ENCODE peak calls at places on chromosome 2, in nine cellular contexts. G is hepatocyte; R is CD8-positive, alpha-beta memory T cell; X is body of pancreas; E is AG04450; D is uterus; W is endothelial cell of umbilical vein; U is tibial artery; S is tibial nerve. J is an unnamed sample.

GRCh38 chr2:28321426-28321825 is 71.2 kb upstream of the FOSL2 start:
- DNase-seq in G (no peak), R (no peak), X (no peak), E (no peak), D (no peak), W (no peak), U (no peak), S (no peak), J (no peak)

GRCh38 chr2:19577668-19578067 is 219.2 kb upstream of the OSR1 start:
- DNase-seq in G (no peak), R (no peak), X (no peak), E (peak; percentile 20), D (no peak), W (no peak), U (no peak), S (no peak), J (no peak)

GRCh38 chr2:33598472-33599174 is 476 bp downstream of the FAM98A start:
- DNase-seq in G (peak; percentile 47), R (peak; percentile 15), X (peak; percentile 41), E (no peak), D (no peak), W (peak; percentile 61), U (no peak), S (peak; percentile 14), J (peak; percentile 40)

GRCh38 chr2:168244318-168244717 is 3.1 kb downstream of the STK39 start:
- DNase-seq in G (peak; percentile 43), R (peak; percentile 35), X (peak; percentile 66), E (no peak), D (no peak), W (no peak), U (no peak), S (no peak), J (no peak)

GRCh38 chr2:195406886-195407603 is 250.0 kb upstream of the SLC39A10 start:
- DNase-seq in G (no peak), R (no peak), X (no peak), E (no peak), D (no peak), W (no peak), U (no peak), S (no peak), J (no peak)

GRCh38 chr2:53268086-53268485 is 499.5 kb upstream of the CHAC2 start:
- DNase-seq in G (no peak), R (no peak), X (no peak), E (no peak), D (no peak), W (no peak), U (no peak), S (no peak), J (no peak)

GRCh38 chr2:117835990-117836760 is 21.7 kb downstream of the DDX18 start:
- DNase-seq in G (peak; percentile 90), R (peak; percentile 28), X (peak; percentile 85), E (peak; percentile 59), D (peak; percentile 77), W (peak; percentile 74), U (peak; percentile 87), S (peak; percentile 73), J (peak; percentile 73)

GRCh38 chr2:231093956-231094355 is 30.9 kb downstream of the HTR2B start:
- DNase-seq in G (no peak), R (no peak), X (no peak), E (no peak), D (no peak), W (no peak), U (no peak), S (no peak), J (peak; percentile 67)

GRCh38 chr2:44843086-44843485 is 98.4 kb upstream of the SIX3 start:
- DNase-seq in G (no peak), R (no peak), X (no peak), E (no peak), D (no peak), W (no peak), U (no peak), S (no peak), J (no peak)

DNA sequence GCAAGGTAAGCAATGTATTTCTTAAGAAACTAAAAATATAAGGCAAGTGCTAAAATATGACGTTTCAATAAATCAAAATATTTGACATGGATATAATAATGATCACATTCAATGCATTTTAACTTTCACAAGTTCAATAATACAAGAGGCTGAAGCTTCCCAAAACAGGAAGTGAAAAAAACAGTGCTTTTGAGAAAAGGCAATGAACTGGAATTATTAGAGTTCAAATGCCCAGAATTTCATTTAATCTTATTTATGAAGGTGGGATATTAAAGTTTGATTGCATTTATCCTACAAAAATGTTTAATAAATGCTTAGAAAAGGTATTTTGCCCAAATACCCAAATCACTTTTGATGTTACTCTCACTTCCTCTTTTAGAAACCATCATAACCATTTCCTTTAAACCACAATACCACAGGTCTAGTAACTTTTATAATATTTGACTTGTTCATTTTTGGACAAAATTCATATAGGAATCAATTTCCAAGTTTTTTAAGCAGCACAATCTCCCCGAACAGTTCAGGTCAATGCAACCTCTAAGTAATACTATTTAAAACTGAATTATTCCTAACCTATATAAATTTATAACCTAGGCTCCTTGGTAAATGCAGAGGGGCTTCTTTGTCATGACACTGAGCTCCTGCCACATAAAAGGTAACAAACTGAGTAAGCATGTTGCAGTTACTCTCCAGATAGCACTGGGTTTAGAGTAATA is 2.1 kb downstream of the NCKAP1 start:
- DNase-seq in G (no peak), R (no peak), X (no peak), E (no peak), D (no peak), W (peak; percentile 44), U (no peak), S (no peak), J (no peak)
- H3K4me3 ChIP-seq in G (peak overlapping the region; percentile 55), R (peak overlapping the region; percentile 6), X (no peak overlapping the region), E (peak overlapping the region; percentile 82), D (peak overlapping the region; percentile 58), W (peak overlapping the region; percentile 86), U (peak overlapping the region; percentile 97), S (peak overlapping the region; percentile 77), J (no peak overlapping the region)

GRCh38 chr2:134320930-134321329 is 67.1 kb downstream of the MGAT5 start:
- DNase-seq in G (no peak), R (no peak), X (no peak), E (no peak), D (no peak), W (no peak), U (no peak), S (no peak), J (no peak)
- H3K4me3 ChIP-seq in G (no peak overlapping the region), R (no peak overlapping the region), X (no peak overlapping the region), E (no peak overlapping the region), D (no peak overlapping the region), W (no peak overlapping the region), U (no peak overlapping the region), S (no peak overlapping the region), J (no peak overlapping the region)

GRCh38 chr2:120701096-120701860 is 34.4 kb upstream of the GLI2 start:
- DNase-seq in G (no peak), R (no peak), X (no peak), E (no peak), D (no peak), W (no peak), U (no peak), S (no peak), J (no peak)

GRCh38 chr2:120702061-120702460 is 33.6 kb upstream of the GLI2 start:
- DNase-seq in G (no peak), R (no peak), X (no peak), E (no peak), D (no peak), W (no peak), U (no peak), S (no peak), J (no peak)

GRCh38 chr2:120703330-120703994 is 32.2 kb upstream of the GLI2 start:
- DNase-seq in G (peak; percentile 70), R (no peak), X (no peak), E (no peak), D (no peak), W (peak; percentile 61), U (no peak), S (no peak), J (no peak)

GRCh38 chr2:120704696-120705095 is 31.0 kb upstream of the GLI2 start:
- DNase-seq in G (no peak), R (no peak), X (no peak), E (no peak), D (no peak), W (no peak), U (no peak), S (no peak), J (no peak)

GRCh38 chr2:120702751-120703150 is 32.9 kb upstream of the GLI2 start:
- DNase-seq in G (no peak), R (no peak), X (no peak), E (no peak), D (no peak), W (no peak), U (no peak), S (no peak), J (no peak)
- H3K4me3 ChIP-seq in G (no peak overlapping the region), R (no peak overlapping the region), X (no peak overlapping the region), E (no peak overlapping the region), D (no peak overlapping the region), W (no peak overlapping the region), U (no peak overlapping the region), S (no peak overlapping the region), J (no peak overlapping the region)

GRCh38 chr2:229443869-229444268 is 172.8 kb upstream of the PID1 start:
- DNase-seq in G (no peak), R (no peak), X (no peak), E (no peak), D (no peak), W (peak; percentile 6), U (no peak), S (no peak), J (no peak)

GRCh38 chr2:229446316-229446715 is 175.2 kb upstream of the PID1 start:
- DNase-seq in G (no peak), R (no peak), X (no peak), E (no peak), D (no peak), W (no peak), U (no peak), S (no peak), J (no peak)

GRCh38 chr2:229445013-229445412 is 173.9 kb upstream of the PID1 start:
- DNase-seq in G (peak; percentile 81), R (no peak), X (peak; percentile 63), E (peak; percentile 82), D (peak; percentile 79), W (peak; percentile 87), U (peak; percentile 87), S (peak; percentile 71), J (no peak)

GRCh38 chr2:229447227-229447626 is 176.1 kb upstream of the PID1 start:
- DNase-seq in G (no peak), R (no peak), X (no peak), E (no peak), D (no peak), W (no peak), U (no peak), S (no peak), J (no peak)

DNA sequence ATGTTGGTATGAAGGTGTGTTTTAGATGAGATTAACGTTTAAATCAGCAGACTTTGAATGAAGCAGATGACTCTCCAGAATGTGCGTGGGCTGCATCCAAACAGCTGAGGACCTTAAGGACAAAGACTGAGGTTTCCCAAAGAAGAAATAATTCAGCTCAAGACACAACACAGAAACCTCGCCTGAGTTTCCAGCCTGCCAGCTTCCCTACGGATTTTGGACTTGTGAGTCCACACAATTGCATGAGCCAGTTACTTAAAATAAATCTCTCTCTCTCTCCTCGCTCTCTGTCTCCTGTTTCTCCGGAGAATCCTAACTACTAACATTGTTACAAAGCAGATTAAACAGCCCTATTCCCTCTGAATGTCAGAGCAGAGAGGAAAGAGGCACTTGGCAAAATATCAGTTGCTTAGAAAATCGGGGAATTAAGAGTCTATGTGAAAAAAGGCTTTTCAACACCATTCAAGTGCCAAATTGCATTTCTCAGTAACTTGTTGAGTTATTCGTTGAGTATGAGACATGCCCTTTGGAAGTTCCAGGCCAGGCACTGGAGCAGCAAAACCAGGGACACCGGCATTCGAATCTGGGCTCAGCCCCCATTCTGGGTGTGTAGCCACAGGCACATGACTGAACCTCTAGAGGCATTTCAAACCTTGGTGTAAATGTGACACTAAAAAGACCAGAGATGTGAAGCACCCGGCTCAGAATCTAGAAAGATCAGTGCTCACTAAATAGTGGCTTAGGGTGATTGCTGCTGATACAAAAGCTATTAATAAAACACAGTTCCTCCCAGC is 174.6 kb upstream of the PID1 start:
- DNase-seq in G (no peak), R (no peak), X (peak; percentile 26), E (no peak), D (peak; percentile 75), W (no peak), U (peak; percentile 78), S (peak; percentile 58), J (no peak)
- H3K4me3 ChIP-seq in G (no peak overlapping the region), R (no peak overlapping the region), X (no peak overlapping the region), E (no peak overlapping the region), D (no peak overlapping the region), W (no peak overlapping the region), U (peak overlapping the region; percentile 26), S (peak overlapping the region; percentile 7), J (no peak overlapping the region)